ENCODE peak calls at places on chromosomes 3 and 15, in ten cellular contexts. I, K, Y, S, A, D, Q, U, J and F are unnamed samples.

GRCh38 chr3:78764634-78765033 is 1003.2 kb downstream of the ROBO1 start:
- DNase-seq in I (no peak), K (no peak), Y (no peak), S (no peak), A (no peak), D (no peak), Q (no peak), U (no peak), J (no peak), F (no peak)

GRCh38 chr15:40936709-40937666 is 7.8 kb downstream of the DLL4 start:
- DNase-seq in I (no peak), K (no peak), Y (no peak), S (peak), A (no peak), D (peak), Q (no peak), U (peak), J (no peak), F (no peak)

GRCh38 chr3:173739716-173740115 is 342.2 kb downstream of the NLGN1 start:
- DNase-seq in I (peak), K (no peak), Y (no peak), S (no peak), A (no peak), D (no peak), Q (no peak), U (no peak), J (no peak), F (no peak)

GRCh38 chr15:31365655-31366127 is 39.1 kb downstream of the KLF13 start:
- DNase-seq in I (no peak), K (peak), Y (no peak), S (peak), A (peak), D (peak), Q (no peak), U (peak), J (peak), F (peak)

GRCh38 chr3:115518100-115518852 is 105.0 kb upstream of the GAP43 start:
- DNase-seq in I (peak), K (no peak), Y (peak), S (peak), A (no peak), D (peak), Q (no peak), U (peak), J (no peak), F (no peak)

GRCh38 chr3:53263907-53264306 is 8.1 kb upstream of the TKT start:
- DNase-seq in I (no peak), K (no peak), Y (no peak), S (no peak), A (no peak), D (no peak), Q (no peak), U (no peak), J (no peak), F (no peak)

GRCh38 chr3:111418388-111418787 is 123.6 kb upstream of the CD96 start:
- DNase-seq in I (no peak), K (no peak), Y (no peak), S (no peak), A (no peak), D (no peak), Q (no peak), U (no peak), J (no peak), F (no peak)

GRCh38 chr3:112555535-112556170 is 6.1 kb downstream of the ATG3 start:
- DNase-seq in I (peak), K (peak), Y (no peak), S (no peak), A (no peak), D (no peak), Q (no peak), U (no peak), J (no peak), F (no peak)

GRCh38 chr3:97937205-97937604 is 35.0 kb downstream of the RIOX2 start:
- DNase-seq in I (no peak), K (no peak), Y (peak), S (no peak), A (no peak), D (no peak), Q (no peak), U (no peak), J (no peak), F (no peak)

GRCh38 chr3:107753494-107753893 is 230.7 kb downstream of the BBX start:
- DNase-seq in I (peak), K (no peak), Y (peak), S (peak), A (no peak), D (peak), Q (peak), U (peak), J (peak), F (no peak)

GRCh38 chr3:24494616-24495333 is at the start of gene THRB:
- DNase-seq in I (peak), K (no peak), Y (no peak), S (no peak), A (no peak), D (peak), Q (no peak), U (peak), J (peak), F (peak)

GRCh38 chr15:89130194-89130593 is 41.9 kb downstream of the ABHD2 start:
- DNase-seq in I (peak), K (no peak), Y (no peak), S (no peak), A (no peak), D (no peak), Q (no peak), U (no peak), J (no peak), F (no peak)

GRCh38 chr3:96863129-96863740 is 48.8 kb downstream of the EPHA6 start:
- DNase-seq in I (peak), K (no peak), Y (peak), S (peak), A (no peak), D (peak), Q (peak), U (no peak), J (peak), F (no peak)

GRCh38 chr3:142088522-142088921 is 60.8 kb downstream of the TFDP2 start:
- DNase-seq in I (no peak), K (no peak), Y (peak), S (no peak), A (no peak), D (peak), Q (no peak), U (no peak), J (no peak), F (no peak)

GRCh38 chr3:81463761-81464160 is 297.7 kb downstream of the GBE1 start:
- DNase-seq in I (no peak), K (no peak), Y (no peak), S (no peak), A (no peak), D (no peak), Q (no peak), U (peak), J (no peak), F (no peak)

GRCh38 chr3:184592411-184593200 is 31.0 kb downstream of the EPHB3 start:
- DNase-seq in I (no peak), K (peak), Y (no peak), S (no peak), A (no peak), D (no peak), Q (no peak), U (peak), J (no peak), F (no peak)

GRCh38 chr3:193895409-193895808 is 240.5 kb upstream of the HES1 start:
- DNase-seq in I (no peak), K (no peak), Y (no peak), S (no peak), A (no peak), D (no peak), Q (no peak), U (no peak), J (no peak), F (no peak)

GRCh38 chr15:94247789-94248638 is 16.7 kb downstream of the MCTP2 start:
- DNase-seq in I (no peak), K (no peak), Y (no peak), S (no peak), A (no peak), D (no peak), Q (no peak), U (no peak), J (no peak), F (no peak)

GRCh38 chr3:111045564-111045963 is 26.1 kb upstream of the NECTIN3 start:
- DNase-seq in I (no peak), K (no peak), Y (no peak), S (peak), A (no peak), D (peak), Q (no peak), U (no peak), J (no peak), F (no peak)

GRCh38 chr3:66453525-66454463 is 47.0 kb downstream of the LRIG1 start:
- DNase-seq in I (no peak), K (no peak), Y (no peak), S (no peak), A (no peak), D (no peak), Q (no peak), U (no peak), J (no peak), F (no peak)

GRCh38 chr3:111961461-111962269 is 17.2 kb upstream of the ABHD10 start:
- DNase-seq in I (no peak), K (no peak), Y (no peak), S (no peak), A (no peak), D (no peak), Q (no peak), U (peak), J (no peak), F (no peak)